ENCODE peak calls at places on chromosomes 16 and 17, in eight cellular contexts. G, F, N, Y, A, X, R and Q are unnamed samples.

GRCh38 chr17:73278465-73279453 is 17.1 kb upstream of the CPSF4L start:
- DNase-seq in G (peak), F (no peak), N (no peak), Y (peak), A (no peak), X (no peak), R (peak), Q (no peak)

GRCh38 chr17:48571826-48572417 is 6.2 kb downstream of the HOXB4 start:
- DNase-seq in G (no peak), F (no peak), N (no peak), Y (no peak), A (no peak), X (no peak), R (no peak), Q (no peak)

GRCh38 chr17:60369727-60370126 is 22.2 kb downstream of the USP32 start:
- DNase-seq in G (no peak), F (no peak), N (no peak), Y (no peak), A (no peak), X (no peak), R (no peak), Q (no peak)

GRCh38 chr17:77285594-77286390 is 145.0 kb downstream of the SEC14L1 start:
- DNase-seq in G (peak), F (no peak), N (no peak), Y (peak), A (peak), X (peak), R (peak), Q (no peak)

GRCh38 chr16:5073279-5073629 is 1.6 kb downstream of the ALG1 start:
- DNase-seq in G (no peak), F (no peak), N (no peak), Y (no peak), A (no peak), X (no peak), R (peak), Q (no peak)

GRCh38 chr17:82931696-82932060 is 91.9 kb upstream of the ZNF750 start:
- DNase-seq in G (peak), F (no peak), N (no peak), Y (peak), A (peak), X (no peak), R (peak), Q (peak)

GRCh38 chr17:57313276-57313835 is 57.0 kb downstream of the MSI2 start:
- DNase-seq in G (no peak), F (peak), N (no peak), Y (no peak), A (no peak), X (no peak), R (no peak), Q (no peak)

GRCh38 chr16:10076037-10076436 is 106.2 kb downstream of the GRIN2A start:
- DNase-seq in G (no peak), F (no peak), N (no peak), Y (no peak), A (no peak), X (no peak), R (peak), Q (no peak)

GRCh38 chr17:18248300-18248731 is 10.2 kb downstream of the FLII start:
- DNase-seq in G (no peak), F (peak), N (peak), Y (peak), A (no peak), X (peak), R (peak), Q (peak)

GRCh38 chr17:36818134-36818825 is 119.0 kb upstream of the LHX1 start:
- DNase-seq in G (no peak), F (no peak), N (no peak), Y (no peak), A (no peak), X (no peak), R (no peak), Q (no peak)

GRCh38 chr17:79721993-79722671 is 8.6 kb upstream of the ENPP7 start:
- DNase-seq in G (no peak), F (peak), N (no peak), Y (no peak), A (no peak), X (peak), R (peak), Q (no peak)

GRCh38 chr16:79408355-79408754 is 192.2 kb downstream of the MAF start:
- DNase-seq in G (no peak), F (no peak), N (no peak), Y (no peak), A (no peak), X (no peak), R (no peak), Q (no peak)

DNA sequence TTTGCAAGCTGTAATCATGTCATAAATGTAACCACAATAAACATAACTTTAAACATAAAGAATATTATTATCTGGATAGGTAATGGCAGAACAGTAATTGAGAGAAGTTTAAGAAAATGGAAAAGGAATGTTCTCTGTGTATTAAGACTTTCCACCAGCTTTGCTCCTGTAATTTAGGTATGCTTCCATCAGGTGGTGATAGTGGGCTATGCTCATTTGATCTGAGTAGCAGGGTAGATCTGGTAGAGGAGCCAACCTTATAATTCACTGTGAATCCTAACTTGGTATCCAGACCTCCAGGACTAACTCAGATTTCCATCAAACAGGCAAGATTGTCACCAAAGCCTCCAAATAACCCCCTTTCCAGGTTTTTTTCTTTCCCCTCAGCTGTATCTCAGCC is 137.9 kb upstream of the ZKSCAN2 start:
- DNase-seq in G (no peak), F (no peak), N (no peak), Y (no peak), A (no peak), X (no peak), R (peak), Q (no peak)
- TF ChIP-seq CTCF in G (no peak), F (peak), N (peak), Y (no peak), A (no peak), X (no peak), R (peak), Q (no peak)

GRCh38 chr16:72937360-72937759 is 110.6 kb downstream of the ZFHX3 start:
- DNase-seq in G (no peak), F (no peak), N (no peak), Y (no peak), A (no peak), X (no peak), R (peak), Q (no peak)
- TF ChIP-seq CTCF in G (no peak), F (no peak), N (no peak), Y (no peak), A (no peak), X (no peak), R (peak), Q (no peak)

DNA sequence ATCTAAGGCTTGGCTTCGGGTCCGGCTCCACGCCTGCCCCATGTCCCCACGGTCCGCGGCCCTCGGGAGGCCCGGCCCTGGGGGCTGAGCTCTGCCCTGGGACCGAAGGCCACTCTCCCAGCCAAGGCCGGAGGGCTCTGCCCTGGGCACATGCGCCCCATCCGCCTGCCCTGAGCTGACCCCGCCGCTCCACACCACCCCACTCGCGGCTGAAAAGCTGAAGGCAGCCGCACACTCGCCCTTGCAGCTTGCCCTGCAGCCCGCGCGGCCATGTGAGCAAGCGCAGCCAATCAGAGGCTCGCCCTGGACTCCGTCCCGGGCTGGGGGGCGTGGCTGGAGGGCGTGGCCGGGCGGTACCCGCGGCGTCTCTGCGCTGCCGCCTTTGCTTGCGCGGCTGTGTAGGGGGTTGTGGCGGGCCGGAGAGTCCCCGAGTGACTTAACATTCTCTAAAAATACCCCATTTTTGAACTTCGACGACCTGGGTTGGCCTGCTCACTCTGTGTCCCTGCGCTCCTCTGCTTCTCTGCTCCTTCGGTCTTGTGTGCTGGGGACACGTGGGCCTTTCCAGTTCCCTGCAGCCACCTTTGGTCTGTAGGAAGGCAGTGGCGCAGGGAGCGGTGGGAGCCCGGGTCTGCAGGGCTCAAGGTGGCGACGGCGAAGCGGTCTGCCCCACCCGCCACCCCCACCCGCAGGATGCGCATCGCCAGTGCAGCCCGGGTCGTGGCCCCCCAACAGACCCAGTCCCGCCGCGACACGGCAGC is 8.8 kb upstream of the MAP2K3 start:
- DNase-seq in G (peak), F (peak), N (peak), Y (peak), A (no peak), X (peak), R (peak), Q (peak)
- TF ChIP-seq CTCF in G (no peak), F (peak), N (peak), Y (peak), A (no peak), X (no peak), R (no peak), Q (no peak)

GRCh38 chr17:81552244-81553017 is at the start of gene FAAP100:
- DNase-seq in G (peak), F (peak), N (peak), Y (peak), A (no peak), X (peak), R (peak), Q (peak)

GRCh38 chr17:81550830-81551457 is 1.2 kb downstream of the FAAP100 start:
- DNase-seq in G (no peak), F (no peak), N (no peak), Y (no peak), A (no peak), X (no peak), R (no peak), Q (no peak)

GRCh38 chr17:81553616-81554181 is 1.5 kb upstream of the FAAP100 start:
- DNase-seq in G (peak), F (no peak), N (no peak), Y (no peak), A (peak), X (peak), R (peak), Q (peak)

GRCh38 chr17:81551458-81552243 is 502 bp downstream of the FAAP100 start:
- DNase-seq in G (no peak), F (peak), N (peak), Y (no peak), A (no peak), X (peak), R (peak), Q (no peak)

GRCh38 chr17:81553018-81553615 is 964 bp upstream of the FAAP100 start:
- DNase-seq in G (peak), F (peak), N (peak), Y (peak), A (no peak), X (peak), R (peak), Q (peak)
- TF ChIP-seq CTCF in G (no peak), F (peak), N (no peak), Y (no peak), A (no peak), X (no peak), R (peak), Q (no peak)

DNA sequence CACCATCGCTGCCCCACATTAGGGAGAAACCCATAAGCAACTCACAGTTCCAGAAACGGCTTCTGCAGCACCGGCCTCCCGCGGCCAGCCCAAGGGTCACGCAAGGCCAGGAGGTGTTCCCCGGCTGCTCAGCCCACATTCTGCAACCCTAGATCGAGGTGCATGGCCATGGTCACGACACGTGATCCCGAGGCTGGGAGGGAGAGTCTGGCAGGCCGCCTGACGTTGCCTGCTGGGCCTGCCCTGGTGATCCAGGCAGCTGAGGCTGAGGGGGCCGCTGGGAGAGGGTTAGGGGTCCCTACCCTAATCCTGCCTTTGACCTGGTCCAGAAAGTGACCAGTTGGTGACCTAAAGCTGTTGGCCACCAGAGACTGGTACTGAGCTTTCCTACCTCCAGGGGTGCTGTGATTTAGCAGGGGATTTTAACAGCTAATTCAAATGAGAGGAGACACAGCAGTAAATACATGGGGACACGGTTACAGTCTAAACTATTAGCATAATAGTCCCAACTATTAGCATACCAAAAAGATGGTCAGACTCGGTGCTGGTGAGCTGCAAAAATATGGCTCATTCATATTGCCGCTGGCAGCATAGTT is 97.4 kb upstream of the CIBAR2 start:
- DNase-seq in G (no peak), F (no peak), N (no peak), Y (peak), A (no peak), X (no peak), R (no peak), Q (peak)
- TF ChIP-seq CTCF in G (no peak), F (no peak), N (no peak), Y (peak), A (no peak), X (no peak), R (no peak), Q (no peak)

GRCh38 chr17:511001-511690 is 158.5 kb upstream of the RPH3AL start:
- DNase-seq in G (peak), F (no peak), N (no peak), Y (no peak), A (peak), X (no peak), R (no peak), Q (peak)
- TF ChIP-seq CTCF in G (no peak), F (no peak), N (no peak), Y (no peak), A (no peak), X (no peak), R (no peak), Q (no peak)

DNA sequence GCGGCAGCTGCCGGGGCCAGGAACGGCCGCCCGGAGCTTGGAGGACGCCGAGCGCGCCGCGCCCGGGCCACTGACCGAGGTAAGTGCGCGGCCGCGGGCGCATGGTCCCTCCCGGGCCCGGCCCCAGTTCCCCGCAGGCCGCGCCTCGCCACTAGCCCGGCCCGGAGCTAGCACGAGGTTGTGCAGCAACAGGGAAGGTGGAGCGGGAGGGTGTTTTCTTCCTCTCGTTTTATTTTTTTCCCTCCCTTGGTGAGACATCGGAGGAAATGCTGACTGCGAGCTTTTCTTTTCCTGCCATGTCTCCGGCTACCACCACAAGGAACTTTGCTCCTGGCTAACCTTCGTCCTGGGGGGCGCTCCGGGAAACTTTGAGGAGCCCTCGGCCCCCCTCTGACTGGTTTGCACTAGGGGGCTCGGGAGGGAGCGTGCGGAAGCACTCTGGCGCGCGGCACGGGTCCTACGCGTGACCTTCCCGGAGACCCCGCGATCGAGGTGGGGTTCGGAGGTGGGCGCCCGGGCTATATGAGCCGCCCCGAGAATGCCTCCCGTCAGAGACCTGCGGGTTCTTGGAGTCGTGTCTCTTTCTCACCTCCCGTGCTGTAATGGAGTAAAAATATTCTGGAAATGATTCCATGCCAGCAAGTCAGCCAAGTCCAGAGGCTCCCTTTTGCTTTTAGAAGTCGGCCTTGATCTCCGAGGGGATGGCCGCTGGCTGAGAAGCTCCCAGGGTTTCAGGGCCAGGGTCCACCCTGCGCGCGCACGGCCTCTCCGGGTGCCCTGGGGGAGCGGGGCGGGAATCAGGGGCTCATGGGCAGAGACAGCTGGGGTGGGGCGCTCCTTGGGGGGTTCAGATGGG is 906 bp downstream of the KCNJ12 start:
- DNase-seq in G (no peak), F (no peak), N (peak), Y (no peak), A (no peak), X (peak), R (peak), Q (no peak)
- TF ChIP-seq CTCF in G (no peak), F (no peak), N (no peak), Y (no peak), A (no peak), X (no peak), R (no peak), Q (no peak)

DNA sequence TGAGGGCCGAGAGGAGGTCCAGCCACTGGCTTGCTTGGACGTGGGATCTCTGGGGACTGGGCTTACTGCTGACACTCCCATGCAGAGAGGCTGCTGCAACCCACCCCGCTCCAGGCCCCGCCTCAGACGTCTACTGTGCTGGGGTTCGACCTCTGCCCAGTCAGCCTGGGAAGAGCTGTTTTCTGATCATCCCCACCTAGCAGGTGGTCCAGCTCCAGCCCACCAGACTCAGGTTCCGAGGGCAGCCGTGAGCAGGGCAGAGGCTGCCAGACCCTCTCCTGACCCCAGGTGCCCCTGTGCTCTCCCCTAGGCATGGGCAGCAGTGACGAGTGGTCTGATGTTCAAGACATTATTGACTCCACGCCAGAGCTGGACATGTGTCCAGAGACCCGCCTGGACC is 23.4 kb downstream of the NME3 start:
- DNase-seq in G (no peak), F (no peak), N (no peak), Y (no peak), A (no peak), X (no peak), R (no peak), Q (no peak)
- TF ChIP-seq CTCF in G (no peak), F (no peak), N (no peak), Y (no peak), A (no peak), X (no peak), R (no peak), Q (no peak)